ENCODE peak calls at places on chromosomes 7 and 10, in five cellular contexts. S is HepG2, Q is GM12878, U is K562, L is stomach. D is an unnamed sample.

GRCh38 chr10:114281461-114281860 is 42.4 kb downstream of the VWA2 start:
- DNase-seq in Q (no peak), S (no peak), U (no peak), L (no peak), D (no peak)

GRCh38 chr7:17700138-17700537 is 240.2 kb downstream of the SNX13 start:
- DNase-seq in L (no peak), U (no peak), Q (no peak), S (no peak), D (no peak)

GRCh38 chr10:86931872-86932271 is 25.5 kb downstream of the MMRN2 start:
- DNase-seq in Q (no peak), S (no peak), U (no peak), L (no peak), D (no peak)

GRCh38 chr10:73773152-73773879 is 8.5 kb upstream of the CHCHD1 start:
- DNase-seq in Q (no peak), S (no peak), U (no peak), L (no peak), D (no peak)

GRCh38 chr7:80858141-80858903 is 60.5 kb downstream of the SEMA3C start:
- DNase-seq in Q (no peak), S (peak; percentile 50), L (no peak), U (no peak), D (no peak)

GRCh38 chr7:148303295-148304013 is 287.1 kb upstream of the C7orf33 start:
- DNase-seq in Q (no peak), L (no peak), S (no peak), U (no peak), D (peak; percentile 39)

GRCh38 chr10:69953851-69954250 is 98.8 kb upstream of the MACROH2A2 start:
- DNase-seq in L (no peak), S (no peak), Q (no peak), U (no peak), D (no peak)

GRCh38 chr7:101823086-101823485 is 5.7 kb downstream of the CUX1 start:
- DNase-seq in U (no peak), S (no peak), Q (no peak), L (peak; percentile 31), D (no peak)

GRCh38 chr7:127186686-127187085 is 66.1 kb downstream of the GRM8 start:
- DNase-seq in Q (no peak), L (no peak), U (no peak), S (no peak), D (no peak)

GRCh38 chr10:6385683-6386082 is 183.0 kb downstream of the PFKFB3 start:
- DNase-seq in L (no peak), Q (no peak), U (no peak), S (no peak), D (no peak)

GRCh38 chr10:79403441-79404230 is 41.8 kb downstream of the ZCCHC24 start:
- DNase-seq in S (peak; percentile 87), U (no peak), Q (no peak), L (no peak), D (no peak)

GRCh38 chr10:33134011-33134751 is 176.2 kb upstream of the ITGB1 start:
- DNase-seq in Q (peak; percentile 57), L (no peak), S (peak; percentile 42), U (no peak), D (peak; percentile 72)

GRCh38 chr10:43127447-43127846 is 10.8 kb upstream of the CSGALNACT2 start:
- DNase-seq in L (no peak), S (no peak), Q (no peak), U (no peak), D (no peak)

GRCh38 chr7:123548406-123548805 is 9.2 kb downstream of the NDUFA5 start:
- DNase-seq in S (no peak), L (no peak), Q (no peak), U (no peak), D (no peak)

GRCh38 chr10:89981891-89982290 is 280.5 kb downstream of the KIF20B start:
- DNase-seq in Q (no peak), U (no peak), S (no peak), L (no peak), D (no peak)

GRCh38 chr7:137373507-137373906 is 30.0 kb upstream of the PTN start:
- DNase-seq in S (no peak), U (no peak), Q (no peak), L (no peak), D (no peak)

GRCh38 chr7:155533827-155534690 is 12.3 kb downstream of the CNPY1 start:
- DNase-seq in Q (no peak), S (peak; percentile 16), L (no peak), U (peak; percentile 60), D (no peak)

GRCh38 chr7:55784151-55784550 is 78.4 kb downstream of the SEPTIN14 start:
- DNase-seq in U (no peak), S (no peak), L (no peak), Q (no peak), D (no peak)

GRCh38 chr7:11006271-11006670 is 32.6 kb downstream of the PHF14 start:
- DNase-seq in S (no peak), Q (no peak), U (no peak), L (no peak), D (no peak)

GRCh38 chr7:128811631-128812430 is 18.4 kb upstream of the FLNC start:
- DNase-seq in Q (no peak), S (no peak), U (no peak), L (no peak), D (no peak)

GRCh38 chr7:128818694-128819093 is 11.5 kb upstream of the FLNC start:
- DNase-seq in L (no peak), Q (no peak), S (no peak), U (no peak), D (no peak)

GRCh38 chr7:128812514-128813168 is 17.6 kb upstream of the FLNC start:
- DNase-seq in S (no peak), U (peak; percentile 97), Q (no peak), L (peak; percentile 71), D (peak; percentile 22)

GRCh38 chr7:128814496-128814895 is 15.7 kb upstream of the FLNC start:
- DNase-seq in U (no peak), L (no peak), Q (no peak), S (no peak), D (no peak)

DNA sequence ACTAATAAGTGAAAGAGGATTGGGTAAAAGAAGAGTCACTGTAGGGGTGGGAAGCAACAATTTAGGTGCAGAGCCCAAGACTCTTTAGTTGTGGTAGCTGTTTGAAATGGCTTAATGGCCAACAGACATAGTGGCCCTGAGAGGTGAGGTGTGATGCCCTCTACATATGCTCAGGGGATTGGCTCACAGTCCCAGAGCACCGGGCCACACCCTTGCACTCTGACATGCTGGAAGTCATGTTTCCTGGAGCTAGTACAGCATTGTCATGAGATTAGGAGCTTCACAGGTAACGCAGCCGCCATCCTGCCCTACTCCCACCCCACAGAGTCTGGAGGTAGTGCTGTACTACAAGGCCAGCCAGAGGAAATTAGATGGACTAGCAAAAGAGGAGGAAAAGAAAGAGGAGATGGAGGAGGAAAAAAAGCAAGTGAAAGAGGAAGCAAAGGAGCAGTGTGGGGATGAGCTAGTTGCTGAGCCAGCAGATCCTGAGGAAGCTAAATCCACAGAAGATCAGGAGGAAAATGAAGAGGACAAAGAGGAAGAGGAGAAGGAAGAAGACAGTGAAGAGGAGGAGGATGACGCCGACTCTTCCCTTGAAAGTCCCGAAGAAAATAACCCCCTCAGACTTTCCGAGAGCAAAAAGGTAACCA is 14.8 kb upstream of the FLNC start:
- DNase-seq in L (no peak), S (no peak), Q (no peak), U (peak; percentile 50), D (no peak)
- TF ChIP-seq POLR2AphosphoS5 in L (no peak), S (no peak), Q (no peak), U (no peak), D (no peak)

GRCh38 chr7:2528481-2529095 is 9.0 kb downstream of the LFNG start:
- DNase-seq in Q (no peak), S (no peak), L (no peak), U (no peak), D (no peak)

GRCh38 chr7:2526659-2527504 is 7.3 kb downstream of the LFNG start:
- DNase-seq in Q (no peak), U (no peak), S (no peak), L (no peak), D (peak; percentile 56)

GRCh38 chr7:2525931-2526630 is 6.5 kb downstream of the LFNG start:
- DNase-seq in S (no peak), Q (no peak), L (no peak), U (peak; percentile 56), D (no peak)

GRCh38 chr7:2529161-2530075 is 9.8 kb downstream of the LFNG start:
- DNase-seq in Q (no peak), S (no peak), L (peak; percentile 63), U (no peak), D (peak; percentile 68)

DNA sequence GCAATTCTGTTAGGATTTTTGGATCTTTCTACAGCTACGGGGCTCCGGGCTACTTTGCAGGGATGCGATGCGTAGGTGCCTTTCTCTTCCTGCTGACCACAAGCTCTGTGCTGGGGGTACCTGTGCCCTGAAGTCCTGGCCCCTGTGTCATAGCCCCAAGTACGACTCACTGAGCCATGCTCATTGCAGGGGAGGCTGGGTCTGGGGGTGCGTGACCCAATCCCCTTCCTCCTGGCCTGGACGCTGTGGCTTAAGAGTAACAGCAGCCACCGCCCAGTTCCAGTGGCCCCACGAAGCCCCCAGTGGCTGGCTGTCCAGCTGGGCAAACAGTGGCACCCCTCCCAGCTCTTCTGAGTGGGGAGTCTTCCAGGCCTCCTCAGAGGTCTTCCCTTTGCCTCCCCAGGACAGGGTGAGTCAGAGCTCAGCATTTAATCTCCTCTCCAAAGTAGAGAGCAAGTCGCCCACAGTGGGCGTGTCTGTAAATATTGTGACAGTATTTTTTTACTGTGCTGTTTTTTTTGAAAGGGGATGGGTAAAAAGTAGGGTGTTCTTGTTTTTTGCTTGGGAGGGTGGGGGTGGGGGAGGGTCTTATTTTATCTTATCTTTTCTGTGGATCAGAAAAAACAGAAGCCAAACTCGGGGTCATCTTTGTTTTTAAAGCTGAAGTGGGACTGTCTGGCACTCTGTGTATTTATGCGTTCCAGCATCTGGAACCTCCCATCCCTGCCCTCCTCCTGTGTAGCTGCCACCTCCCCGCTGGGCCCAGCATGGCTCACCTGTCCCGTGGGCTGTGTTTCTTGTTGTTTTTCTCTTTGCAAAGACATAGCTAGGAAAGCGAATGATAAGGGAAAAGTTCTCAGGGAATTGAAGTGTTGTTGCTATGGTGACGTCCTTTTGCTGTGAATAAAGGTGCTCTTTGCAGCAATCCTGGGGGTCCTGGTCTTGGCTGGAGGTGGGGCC is 8.2 kb downstream of the LFNG start:
- DNase-seq in S (peak; percentile 84), L (no peak), Q (no peak), U (peak; percentile 86), D (peak; percentile 66)
- TF ChIP-seq EP300 in S (peak; percentile 11), L (no peak), Q (no peak), U (no peak), D (no peak)

DNA sequence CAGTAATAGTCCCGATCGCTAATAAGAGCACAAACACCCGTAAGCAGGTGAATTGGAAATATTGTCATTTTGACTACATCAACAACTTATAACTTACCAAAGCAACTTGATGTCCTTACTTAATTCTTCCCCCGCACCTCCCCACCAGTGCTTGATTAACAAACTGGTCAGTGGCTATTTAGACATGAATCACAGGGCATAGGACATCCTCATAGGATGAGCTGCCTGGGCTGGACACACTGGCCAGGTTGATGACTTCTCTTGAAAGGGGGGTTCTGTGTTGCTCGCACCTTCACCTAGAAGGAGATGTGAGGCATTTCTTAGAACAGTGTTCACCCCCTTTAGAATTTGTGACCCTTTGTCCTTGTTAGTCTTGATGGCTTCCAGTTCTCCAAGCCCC is 163.2 kb downstream of the TCF7L2 start:
- DNase-seq in Q (no peak), L (no peak), U (no peak), S (no peak), D (no peak)
- TF ChIP-seq POLR2A in Q (no peak), L (no peak), U (no peak), S (no peak), D (no peak)

GRCh38 chr7:128379900-128380806 is 18.7 kb upstream of the PRRT4 start:
- DNase-seq in S (no peak), U (no peak), Q (no peak), L (no peak), D (no peak)
- TF ChIP-seq POLR2AphosphoS5 in S (no peak), U (no peak), Q (no peak), L (no peak), D (no peak)